ENCODE peak calls at places on chromosomes 1 and 21, in ten cellular contexts. J is heart left ventricle; A is H1; Y is esophagus squamous epithelium; O is iris pigment epithelial cell; Q is SHP77; S is IMR-90; F is AG09319; U is choroid plexus epithelial cell; P is stimulated activated CD8-positive, alpha-beta memory T cell treated with anti-CD3 and anti-CD28 coated beads, Interleukin-7, amount 100 ng/mL, for 48 hours. W is an unnamed sample.

GRCh38 chr21:25215698-25216384 is 391.4 kb downstream of the MRPL39 start:
- DNase-seq in A (no peak), Y (no peak), S (no peak), Q (no peak), U (no peak), P (no peak), F (no peak), O (no peak), J (no peak), W (no peak)

GRCh38 chr21:27648560-27648959 is 681.7 kb upstream of the ADAMTS5 start:
- DNase-seq in P (no peak), U (peak), A (no peak), O (peak), S (peak), F (peak), J (no peak), Q (no peak), Y (no peak), W (no peak)

GRCh38 chr1:6466023-6466422 is at the start of gene TNFRSF25:
- DNase-seq in U (no peak), S (no peak), P (no peak), Q (no peak), Y (no peak), A (peak), J (no peak), O (no peak), F (no peak), W (no peak)

GRCh38 chr1:45205000-45205909 is 1.1 kb downstream of the ZSWIM5 start:
- DNase-seq in J (peak), Q (peak), P (peak), S (peak), U (peak), A (peak), F (no peak), Y (no peak), O (peak), W (peak)

GRCh38 chr21:26119906-26120305 is 50.7 kb downstream of the APP start:
- DNase-seq in U (no peak), S (no peak), J (no peak), F (no peak), Y (no peak), O (no peak), P (no peak), Q (no peak), A (no peak), W (peak)

GRCh38 chr1:19786988-19787423 is 12.7 kb downstream of the TMCO4 start:
- DNase-seq in F (no peak), O (no peak), S (no peak), Q (no peak), A (peak), Y (no peak), P (no peak), J (no peak), U (no peak), W (no peak)

GRCh38 chr1:86324423-86324822 is 71.7 kb downstream of the ODF2L start:
- DNase-seq in Q (no peak), O (no peak), J (no peak), Y (no peak), S (no peak), F (no peak), A (no peak), U (no peak), P (no peak), W (no peak)

GRCh38 chr1:113946668-113947387 is 17.7 kb downstream of the HIPK1 start:
- DNase-seq in A (no peak), P (no peak), J (no peak), F (no peak), S (peak), Y (no peak), U (no peak), Q (no peak), O (peak), W (no peak)

GRCh38 chr21:20882462-20883415 is 115.5 kb upstream of the NCAM2 start:
- DNase-seq in P (no peak), Q (peak), J (no peak), Y (no peak), A (peak), F (no peak), S (peak), O (peak), U (peak), W (peak)

GRCh38 chr1:244860914-244861610 is 3.3 kb downstream of the HNRNPU start:
- DNase-seq in Q (no peak), J (no peak), S (no peak), U (no peak), Y (no peak), O (no peak), F (no peak), P (no peak), A (no peak), W (no peak)

GRCh38 chr1:220219865-220220698 is 52.2 kb downstream of the RAB3GAP2 start:
- DNase-seq in F (no peak), Y (no peak), O (no peak), A (no peak), S (no peak), U (no peak), P (no peak), J (no peak), Q (no peak), W (no peak)

GRCh38 chr1:12407050-12407961 is 177.5 kb downstream of the VPS13D start:
- DNase-seq in S (peak), F (peak), P (no peak), Q (no peak), U (peak), J (peak), Y (no peak), A (no peak), O (peak), W (peak)

GRCh38 chr1:60848583-60849188 is 233.7 kb upstream of the NFIA start:
- DNase-seq in F (peak), A (peak), U (peak), P (no peak), Y (no peak), J (no peak), S (peak), Q (peak), O (peak), W (peak)

GRCh38 chr1:179925302-179925701 is 29.3 kb upstream of the CEP350 start:
- DNase-seq in F (no peak), J (no peak), A (no peak), O (no peak), S (no peak), P (no peak), Q (no peak), U (no peak), Y (no peak), W (no peak)

GRCh38 chr21:42235593-42235992 is 16.7 kb downstream of the ABCG1 start:
- DNase-seq in J (no peak), O (no peak), Y (no peak), P (no peak), F (no peak), Q (no peak), U (no peak), S (no peak), A (no peak), W (no peak)

W was measured in pons.